ENCODE peak calls at places on chromosomes 11 and 22, in nine cellular contexts. One of them, this sample, is unnamed.

GRCh38 chr11:72824020-72824419 is 9.8 kb downstream of the ATG16L2 start:
- DNase-seq in thoracic aorta: no peak
- DNase-seq in CD4-positive, alpha-beta T cell: no peak
- DNase-seq in OCI-LY7: no peak
- DNase-seq in A549: no peak
- DNase-seq in upper lobe of right lung: peak
- DNase-seq in AG10803: no peak
- DNase-seq in lower leg skin: no peak
- DNase-seq in stomach: no peak
- DNase-seq in this sample: no peak

GRCh38 chr11:61730222-61730994 is 22.0 kb upstream of the MYRF start:
- DNase-seq in thoracic aorta: no peak
- DNase-seq in OCI-LY7: no peak
- DNase-seq in stomach: no peak
- DNase-seq in CD4-positive, alpha-beta T cell: no peak
- DNase-seq in lower leg skin: no peak
- DNase-seq in AG10803: no peak
- DNase-seq in A549: no peak
- DNase-seq in upper lobe of right lung: no peak
- DNase-seq in this sample: no peak

GRCh38 chr22:46568102-46568809 is 30.8 kb upstream of the CELSR1 start:
- DNase-seq in upper lobe of right lung: no peak
- DNase-seq in lower leg skin: peak
- DNase-seq in CD4-positive, alpha-beta T cell: no peak
- DNase-seq in stomach: no peak
- DNase-seq in AG10803: no peak
- DNase-seq in thoracic aorta: no peak
- DNase-seq in A549: no peak
- DNase-seq in OCI-LY7: no peak
- DNase-seq in this sample: no peak

GRCh38 chr11:105022998-105023397 is at the start of gene CASP5:
- DNase-seq in A549: no peak
- DNase-seq in lower leg skin: no peak
- DNase-seq in OCI-LY7: no peak
- DNase-seq in stomach: no peak
- DNase-seq in AG10803: peak
- DNase-seq in thoracic aorta: no peak
- DNase-seq in CD4-positive, alpha-beta T cell: no peak
- DNase-seq in upper lobe of right lung: no peak
- DNase-seq in this sample: no peak

GRCh38 chr22:38296372-38296771 is 20.9 kb downstream of the CSNK1E start:
- DNase-seq in CD4-positive, alpha-beta T cell: no peak
- DNase-seq in AG10803: no peak
- DNase-seq in A549: no peak
- DNase-seq in stomach: no peak
- DNase-seq in thoracic aorta: no peak
- DNase-seq in lower leg skin: no peak
- DNase-seq in OCI-LY7: no peak
- DNase-seq in upper lobe of right lung: no peak
- DNase-seq in this sample: no peak

GRCh38 chr11:76232026-76232665 is 25.8 kb upstream of the WNT11 start:
- DNase-seq in thoracic aorta: no peak
- DNase-seq in A549: no peak
- DNase-seq in AG10803: no peak
- DNase-seq in upper lobe of right lung: no peak
- DNase-seq in CD4-positive, alpha-beta T cell: peak
- DNase-seq in stomach: no peak
- DNase-seq in OCI-LY7: peak
- DNase-seq in lower leg skin: no peak
- DNase-seq in this sample: no peak

GRCh38 chr11:35622070-35622469 is 3.8 kb downstream of the FJX1 start:
- DNase-seq in upper lobe of right lung: no peak
- DNase-seq in OCI-LY7: no peak
- DNase-seq in A549: no peak
- DNase-seq in lower leg skin: no peak
- DNase-seq in CD4-positive, alpha-beta T cell: no peak
- DNase-seq in stomach: no peak
- DNase-seq in thoracic aorta: no peak
- DNase-seq in AG10803: peak
- DNase-seq in this sample: no peak

GRCh38 chr11:123060265-123061000 is 1.5 kb downstream of the HSPA8 start:
- DNase-seq in OCI-LY7: peak
- DNase-seq in upper lobe of right lung: no peak
- DNase-seq in stomach: no peak
- DNase-seq in CD4-positive, alpha-beta T cell: no peak
- DNase-seq in lower leg skin: no peak
- DNase-seq in A549: no peak
- DNase-seq in AG10803: no peak
- DNase-seq in thoracic aorta: no peak
- DNase-seq in this sample: no peak

GRCh38 chr22:22770280-22770871 is 117.2 kb upstream of the IGLL5 start:
- DNase-seq in A549: peak
- DNase-seq in stomach: peak
- DNase-seq in AG10803: no peak
- DNase-seq in CD4-positive, alpha-beta T cell: peak
- DNase-seq in lower leg skin: peak
- DNase-seq in OCI-LY7: peak
- DNase-seq in upper lobe of right lung: no peak
- DNase-seq in thoracic aorta: no peak
- DNase-seq in this sample: peak

GRCh38 chr11:19853901-19854300 is 141.3 kb downstream of the NAV2 start:
- DNase-seq in A549: no peak
- DNase-seq in thoracic aorta: no peak
- DNase-seq in OCI-LY7: no peak
- DNase-seq in AG10803: peak
- DNase-seq in upper lobe of right lung: no peak
- DNase-seq in lower leg skin: no peak
- DNase-seq in CD4-positive, alpha-beta T cell: no peak
- DNase-seq in stomach: no peak
- DNase-seq in this sample: no peak

GRCh38 chr11:126189109-126189929 is 22.1 kb downstream of the RPUSD4 start:
- DNase-seq in lower leg skin: peak
- DNase-seq in stomach: no peak
- DNase-seq in CD4-positive, alpha-beta T cell: no peak
- DNase-seq in OCI-LY7: peak
- DNase-seq in thoracic aorta: no peak
- DNase-seq in A549: no peak
- DNase-seq in upper lobe of right lung: peak
- DNase-seq in AG10803: no peak
- DNase-seq in this sample: no peak

GRCh38 chr22:47759909-47760308 is 997.5 kb downstream of the TBC1D22A start:
- DNase-seq in OCI-LY7: no peak
- DNase-seq in upper lobe of right lung: no peak
- DNase-seq in stomach: no peak
- DNase-seq in lower leg skin: peak
- DNase-seq in A549: no peak
- DNase-seq in thoracic aorta: no peak
- DNase-seq in AG10803: no peak
- DNase-seq in CD4-positive, alpha-beta T cell: no peak
- DNase-seq in this sample: no peak

GRCh38 chr11:95972055-95972454 is 48.1 kb upstream of the MTMR2 start:
- DNase-seq in AG10803: no peak
- DNase-seq in OCI-LY7: no peak
- DNase-seq in CD4-positive, alpha-beta T cell: no peak
- DNase-seq in A549: no peak
- DNase-seq in thoracic aorta: no peak
- DNase-seq in stomach: no peak
- DNase-seq in lower leg skin: no peak
- DNase-seq in upper lobe of right lung: no peak
- DNase-seq in this sample: no peak

GRCh38 chr22:19824197-19825015 is 30.3 kb downstream of the GNB1L start:
- DNase-seq in stomach: peak
- DNase-seq in lower leg skin: peak
- DNase-seq in upper lobe of right lung: peak
- DNase-seq in OCI-LY7: no peak
- DNase-seq in A549: no peak
- DNase-seq in CD4-positive, alpha-beta T cell: no peak
- DNase-seq in thoracic aorta: no peak
- DNase-seq in AG10803: no peak
- DNase-seq in this sample: peak

GRCh38 chr11:75194147-75194546 is 43.2 kb downstream of the SLCO2B1 start:
- DNase-seq in OCI-LY7: no peak
- DNase-seq in stomach: no peak
- DNase-seq in thoracic aorta: no peak
- DNase-seq in A549: no peak
- DNase-seq in lower leg skin: no peak
- DNase-seq in CD4-positive, alpha-beta T cell: no peak
- DNase-seq in upper lobe of right lung: peak
- DNase-seq in AG10803: no peak
- DNase-seq in this sample: no peak

GRCh38 chr11:13207665-13208594 is 69.7 kb upstream of the BMAL1 start:
- DNase-seq in lower leg skin: no peak
- DNase-seq in thoracic aorta: no peak
- DNase-seq in upper lobe of right lung: peak
- DNase-seq in A549: peak
- DNase-seq in OCI-LY7: no peak
- DNase-seq in AG10803: peak
- DNase-seq in stomach: no peak
- DNase-seq in CD4-positive, alpha-beta T cell: no peak
- DNase-seq in this sample: peak

GRCh38 chr11:79087957-79088318 is 352.9 kb downstream of the TENM4 start:
- DNase-seq in thoracic aorta: no peak
- DNase-seq in stomach: no peak
- DNase-seq in upper lobe of right lung: no peak
- DNase-seq in AG10803: peak
- DNase-seq in lower leg skin: no peak
- DNase-seq in A549: no peak
- DNase-seq in OCI-LY7: no peak
- DNase-seq in CD4-positive, alpha-beta T cell: no peak
- DNase-seq in this sample: no peak
- TF ChIP-seq CTCF in thoracic aorta: no peak
- TF ChIP-seq CTCF in stomach: no peak
- TF ChIP-seq CTCF in upper lobe of right lung: no peak
- TF ChIP-seq CTCF in AG10803: peak
- TF ChIP-seq CTCF in lower leg skin: no peak
- TF ChIP-seq CTCF in A549: no peak
- TF ChIP-seq CTCF in OCI-LY7: no peak
- TF ChIP-seq CTCF in CD4-positive, alpha-beta T cell: no peak
- TF ChIP-seq CTCF in this sample: no peak

GRCh38 chr11:41612415-41612814 is 153.0 kb upstream of the LRRC4C start:
- DNase-seq in lower leg skin: no peak
- DNase-seq in stomach: no peak
- DNase-seq in AG10803: peak
- DNase-seq in thoracic aorta: no peak
- DNase-seq in CD4-positive, alpha-beta T cell: no peak
- DNase-seq in OCI-LY7: no peak
- DNase-seq in A549: no peak
- DNase-seq in upper lobe of right lung: no peak
- DNase-seq in this sample: no peak
- TF ChIP-seq CTCF in lower leg skin: no peak
- TF ChIP-seq CTCF in stomach: no peak
- TF ChIP-seq CTCF in AG10803: peak
- TF ChIP-seq CTCF in thoracic aorta: no peak
- TF ChIP-seq CTCF in CD4-positive, alpha-beta T cell: no peak
- TF ChIP-seq CTCF in OCI-LY7: no peak
- TF ChIP-seq CTCF in A549: no peak
- TF ChIP-seq CTCF in upper lobe of right lung: no peak
- TF ChIP-seq CTCF in this sample: no peak

DNA sequence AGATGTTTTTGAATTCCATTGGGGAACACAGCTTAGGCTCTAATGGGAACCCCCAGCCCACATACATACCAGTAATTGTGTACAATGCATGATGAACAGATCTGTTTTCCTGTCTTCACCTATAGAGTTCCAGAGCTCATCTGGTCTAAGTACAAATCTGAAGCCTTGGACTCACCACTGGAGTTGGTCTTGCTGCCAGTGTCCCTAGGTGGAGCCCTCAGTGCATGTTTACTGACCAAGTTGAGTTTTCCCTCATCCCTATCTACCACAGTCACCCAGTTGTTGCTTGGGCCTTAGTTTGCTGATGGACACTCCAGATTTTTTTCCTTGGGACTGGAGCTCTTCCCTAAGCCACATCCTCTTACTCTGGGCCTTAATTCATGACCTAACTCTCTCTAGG is 159.2 kb upstream of the DDI1 start:
- DNase-seq in lower leg skin: no peak
- DNase-seq in A549: peak
- DNase-seq in upper lobe of right lung: no peak
- DNase-seq in CD4-positive, alpha-beta T cell: no peak
- DNase-seq in thoracic aorta: no peak
- DNase-seq in AG10803: peak
- DNase-seq in stomach: no peak
- DNase-seq in OCI-LY7: peak
- DNase-seq in this sample: no peak
- TF ChIP-seq CTCF in lower leg skin: no peak
- TF ChIP-seq CTCF in A549: no peak
- TF ChIP-seq CTCF in upper lobe of right lung: no peak
- TF ChIP-seq CTCF in CD4-positive, alpha-beta T cell: no peak
- TF ChIP-seq CTCF in thoracic aorta: no peak
- TF ChIP-seq CTCF in AG10803: peak
- TF ChIP-seq CTCF in stomach: no peak
- TF ChIP-seq CTCF in OCI-LY7: peak
- TF ChIP-seq CTCF in this sample: no peak

GRCh38 chr11:36790450-36790849 is 192.4 kb upstream of the RAG2 start:
- DNase-seq in AG10803: no peak
- DNase-seq in thoracic aorta: no peak
- DNase-seq in A549: no peak
- DNase-seq in OCI-LY7: no peak
- DNase-seq in stomach: no peak
- DNase-seq in CD4-positive, alpha-beta T cell: no peak
- DNase-seq in upper lobe of right lung: no peak
- DNase-seq in lower leg skin: no peak
- DNase-seq in this sample: no peak

GRCh38 chr11:36792870-36793541 is 195.0 kb upstream of the RAG2 start:
- DNase-seq in thoracic aorta: no peak
- DNase-seq in CD4-positive, alpha-beta T cell: no peak
- DNase-seq in lower leg skin: no peak
- DNase-seq in A549: no peak
- DNase-seq in AG10803: no peak
- DNase-seq in upper lobe of right lung: no peak
- DNase-seq in OCI-LY7: no peak
- DNase-seq in stomach: no peak
- DNase-seq in this sample: no peak

GRCh38 chr11:36791957-36792356 is 193.9 kb upstream of the RAG2 start:
- DNase-seq in A549: no peak
- DNase-seq in upper lobe of right lung: no peak
- DNase-seq in AG10803: no peak
- DNase-seq in OCI-LY7: no peak
- DNase-seq in stomach: no peak
- DNase-seq in lower leg skin: no peak
- DNase-seq in CD4-positive, alpha-beta T cell: no peak
- DNase-seq in thoracic aorta: no peak
- DNase-seq in this sample: no peak

GRCh38 chr11:36793542-36793926 is 195.5 kb upstream of the RAG2 start:
- DNase-seq in A549: no peak
- DNase-seq in lower leg skin: no peak
- DNase-seq in stomach: no peak
- DNase-seq in upper lobe of right lung: no peak
- DNase-seq in thoracic aorta: no peak
- DNase-seq in OCI-LY7: no peak
- DNase-seq in CD4-positive, alpha-beta T cell: no peak
- DNase-seq in AG10803: no peak
- DNase-seq in this sample: no peak
- TF ChIP-seq CTCF in A549: no peak
- TF ChIP-seq CTCF in lower leg skin: no peak
- TF ChIP-seq CTCF in stomach: no peak
- TF ChIP-seq CTCF in upper lobe of right lung: peak
- TF ChIP-seq CTCF in thoracic aorta: no peak
- TF ChIP-seq CTCF in OCI-LY7: peak
- TF ChIP-seq CTCF in CD4-positive, alpha-beta T cell: no peak
- TF ChIP-seq CTCF in AG10803: peak
- TF ChIP-seq CTCF in this sample: no peak